ENCODE peak calls at places on chromosome 1, in seven cellular contexts. W, I, N, J, H, G and D are unnamed samples.

GRCh38 chr1:184649500-184649899 is 105.2 kb downstream of the EDEM3 start:
- DNase-seq in G (no peak), N (no peak), I (peak; percentile 11), W (no peak), H (no peak), J (no peak), D (no peak)

GRCh38 chr1:163072658-163073057 is 3.5 kb downstream of the RGS4 start:
- DNase-seq in W (no peak), J (no peak), N (no peak), I (peak; percentile 68), G (no peak), H (no peak), D (no peak)

GRCh38 chr1:85462931-85463665 is 1.9 kb downstream of the DDAH1 start:
- DNase-seq in I (no peak), J (no peak), N (peak; percentile 21), W (no peak), G (no peak), H (no peak), D (no peak)

GRCh38 chr1:69568435-69569280 is 936 bp downstream of the LRRC7 start:
- DNase-seq in G (no peak), N (no peak), H (peak; percentile 13), I (no peak), J (no peak), W (no peak), D (no peak)

GRCh38 chr1:62037274-62037673 is 157.4 kb upstream of the L1TD1 start:
- DNase-seq in N (no peak), G (no peak), I (no peak), W (no peak), J (no peak), H (no peak), D (no peak)

GRCh38 chr1:56925193-56925592 is 40.6 kb downstream of the C8B start:
- DNase-seq in J (no peak), H (no peak), G (no peak), N (no peak), W (no peak), I (no peak), D (no peak)

GRCh38 chr1:183850852-183851251 is 45.9 kb downstream of the RGL1 start:
- DNase-seq in N (no peak), W (no peak), H (no peak), J (no peak), I (no peak), G (no peak), D (no peak)

GRCh38 chr1:121471517-121471916 is 286.7 kb downstream of the SRGAP2C start:
- DNase-seq in I (no peak), H (no peak), W (no peak), J (no peak), G (no peak), N (no peak), D (no peak)

GRCh38 chr1:173948594-173948993 is 31.5 kb upstream of the SERPINC1 start:
- DNase-seq in W (no peak), I (no peak), H (no peak), N (no peak), G (no peak), J (no peak), D (no peak)

GRCh38 chr1:224683981-224684380 is 67.9 kb downstream of the CNIH3 start:
- DNase-seq in W (no peak), I (no peak), J (no peak), H (no peak), N (no peak), G (no peak), D (no peak)

GRCh38 chr1:165481820-165482532 is 37.0 kb upstream of the RXRG start:
- DNase-seq in N (no peak), J (peak; percentile 21), H (peak; percentile 21), W (peak; percentile 2), G (no peak), I (peak; percentile 82), D (no peak)

GRCh38 chr1:218463194-218464156 is 118.3 kb downstream of the TGFB2 start:
- DNase-seq in N (no peak), G (peak; percentile 91), J (no peak), H (no peak), W (no peak), I (peak; percentile 76), D (peak; percentile 37)

GRCh38 chr1:22052115-22053017 is at the start of gene CDC42:
- DNase-seq in N (peak; percentile 97), H (peak; percentile 99), J (peak; percentile 57), W (peak; percentile 98), I (peak; percentile 97), G (peak; percentile 99), D (peak; percentile 89)

GRCh38 chr1:22051607-22052114 is 848 bp upstream of the CDC42 start:
- DNase-seq in W (no peak), J (no peak), N (no peak), G (no peak), H (peak; percentile 55), I (no peak), D (no peak)

GRCh38 chr1:22055463-22055862 is 3.0 kb downstream of the CDC42 start:
- DNase-seq in H (no peak), G (peak; percentile 63), J (no peak), N (peak; percentile 11), I (no peak), W (no peak), D (no peak)

GRCh38 chr1:22053861-22054770 is 1.6 kb downstream of the CDC42 start:
- DNase-seq in W (no peak), I (peak; percentile 56), N (no peak), H (no peak), J (no peak), G (peak; percentile 76), D (no peak)

DNA sequence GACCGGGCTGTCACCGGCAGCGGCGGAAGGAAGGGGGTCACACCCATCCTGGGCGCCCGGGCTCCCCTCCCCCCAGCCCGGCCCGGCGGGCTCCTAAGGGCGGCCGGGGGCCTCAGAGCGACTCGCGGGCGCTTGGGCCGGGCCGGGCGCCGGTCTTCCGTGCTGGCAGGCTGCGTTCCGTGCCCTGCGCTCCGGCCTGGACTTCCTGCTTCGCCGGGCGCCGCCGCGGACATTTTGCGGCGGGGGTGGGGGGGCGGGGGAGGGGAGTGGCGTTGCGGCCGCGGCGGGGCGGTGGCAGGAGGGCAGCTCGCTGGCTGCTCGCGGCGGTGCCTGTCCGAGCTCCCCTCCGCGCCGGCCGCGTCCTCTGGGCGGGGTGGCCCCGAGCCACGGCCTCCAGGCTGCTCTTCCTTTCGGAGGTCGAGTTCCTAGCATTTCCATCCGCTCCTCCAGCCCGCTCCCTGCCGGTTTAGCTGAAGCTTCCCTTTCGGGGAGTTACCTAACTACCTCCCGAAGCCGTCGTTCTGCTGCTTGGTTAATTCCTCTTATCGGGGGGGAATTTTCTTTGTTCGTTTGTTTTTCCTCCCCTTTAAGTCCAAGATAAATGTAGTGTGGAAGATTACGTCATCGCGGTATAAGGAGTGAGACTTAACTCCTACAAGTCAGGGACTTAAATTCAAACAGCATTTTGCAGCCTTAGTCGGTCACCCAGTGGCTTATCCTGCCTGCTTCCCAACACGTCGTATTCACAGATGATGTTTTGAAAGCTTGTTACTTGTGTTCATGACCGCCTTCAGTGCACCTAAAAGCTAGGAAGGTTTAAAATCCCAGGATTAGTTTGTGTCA is 730 bp downstream of the CDC42 start:
- DNase-seq in H (peak; percentile 86), I (peak; percentile 89), J (peak; percentile 26), G (peak; percentile 91), N (peak; percentile 65), W (peak; percentile 80), D (no peak)
- TF ChIP-seq CTCF in H (no peak), I (no peak), J (no peak), G (no peak), N (no peak), W (no peak), D (no peak)

GRCh38 chr1:6081901-6082300 is 36.2 kb downstream of the KCNAB2 start:
- DNase-seq in W (no peak), H (no peak), N (no peak), J (no peak), I (no peak), G (no peak), D (no peak)

GRCh38 chr1:6080469-6080868 is 34.8 kb downstream of the KCNAB2 start:
- DNase-seq in N (no peak), I (no peak), J (no peak), G (no peak), H (no peak), W (peak; percentile 49), D (no peak)

GRCh38 chr1:6083801-6084467 is 38.2 kb downstream of the KCNAB2 start:
- DNase-seq in N (no peak), W (no peak), G (no peak), J (no peak), I (peak; percentile 17), H (no peak), D (no peak)

GRCh38 chr1:6083385-6083784 is 37.7 kb downstream of the KCNAB2 start:
- DNase-seq in I (no peak), W (no peak), G (no peak), J (no peak), H (no peak), N (no peak), D (no peak)

GRCh38 chr1:6082430-6082971 is 36.8 kb downstream of the KCNAB2 start:
- DNase-seq in N (no peak), G (no peak), J (no peak), I (peak; percentile 35), W (peak; percentile 36), H (peak; percentile 52), D (no peak)
- TF ChIP-seq CTCF in N (no peak), G (no peak), J (peak; percentile 47), I (peak; percentile 45), W (peak; percentile 41), H (peak; percentile 58), D (no peak)

DNA sequence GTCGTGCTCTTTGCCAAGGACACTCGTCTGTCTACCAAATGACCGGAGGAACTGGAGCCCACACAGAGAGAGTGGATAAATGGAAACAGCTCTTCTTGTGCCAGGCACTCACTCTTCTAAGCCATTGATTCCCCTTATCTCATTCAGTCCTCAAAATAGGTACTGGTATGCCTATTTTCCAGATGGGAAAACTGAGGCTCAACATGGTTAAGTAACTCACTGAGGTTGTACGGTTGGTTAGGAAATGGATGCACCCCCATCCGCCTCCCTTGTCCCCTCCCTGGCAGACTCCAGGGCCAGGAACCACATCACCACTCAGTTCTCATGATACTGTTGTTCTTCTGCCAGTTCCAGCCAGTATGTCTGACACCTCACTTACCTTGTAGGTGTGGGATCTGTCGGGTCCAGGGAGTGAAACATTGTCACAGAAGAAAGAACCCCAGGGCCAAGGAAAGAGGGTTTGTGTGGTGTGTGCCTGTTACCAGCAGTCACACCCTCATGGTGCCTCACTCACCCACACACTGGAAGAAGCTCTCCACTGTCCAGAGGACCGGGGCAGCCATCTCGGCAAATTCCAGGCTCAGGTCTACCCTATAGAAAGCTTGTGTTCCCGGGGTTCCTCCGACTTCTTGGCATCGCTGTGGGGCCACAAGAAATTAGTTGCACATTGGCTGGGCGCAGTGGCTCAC is 58.8 kb upstream of the TARDBP start:
- DNase-seq in J (no peak), W (no peak), H (no peak), G (no peak), I (no peak), N (no peak), D (no peak)
- TF ChIP-seq CTCF in J (no peak), W (no peak), H (no peak), G (no peak), I (no peak), N (no peak), D (no peak)

DNA sequence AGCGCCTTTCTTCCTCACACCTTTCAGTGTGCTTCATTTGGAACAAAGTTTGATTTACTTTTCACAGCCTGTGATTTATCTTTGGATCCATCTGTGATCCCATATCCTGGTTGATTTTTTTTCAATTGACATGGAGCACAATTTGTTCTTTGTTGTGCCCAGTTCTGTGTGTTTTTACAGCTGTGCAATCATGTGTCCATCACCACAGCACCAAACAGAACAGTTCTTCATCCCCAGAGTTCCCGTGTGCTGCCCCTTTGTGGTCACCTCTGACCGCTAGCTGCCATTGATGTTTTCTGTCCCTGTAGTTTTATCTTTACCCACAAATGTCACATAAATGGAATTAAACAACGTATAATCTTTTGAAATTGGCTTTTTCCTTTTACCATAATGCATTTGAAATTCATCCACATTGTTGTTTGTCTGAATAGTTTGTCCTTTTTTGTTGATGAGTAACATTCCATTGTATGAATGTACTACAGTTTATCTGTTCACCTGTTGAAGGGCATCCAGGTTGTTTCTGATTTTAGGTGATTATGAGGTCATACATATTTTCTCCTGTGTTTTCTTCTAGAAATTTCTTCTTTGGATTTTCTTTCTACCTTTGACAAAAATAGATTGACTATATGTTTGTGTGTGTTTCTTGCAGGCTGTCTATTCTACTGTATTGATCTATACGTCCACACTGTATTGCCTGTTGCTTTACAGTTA is 17.4 kb downstream of the MIGA1 start:
- DNase-seq in W (no peak), G (no peak), J (no peak), I (no peak), N (no peak), H (peak; percentile 12), D (no peak)
- TF ChIP-seq CTCF in W (no peak), G (no peak), J (no peak), I (no peak), N (no peak), H (no peak), D (no peak)